ENCODE peak calls at places on chromosomes 4 and X, in eight cellular contexts. Y is transverse colon, C is Peyer's patch, A is vagina, S is IMR-90, V is GM12892, O is lower leg skin, T is body of pancreas. R is an unnamed sample.

GRCh38 chr4:88743696-88744095 is 46.1 kb upstream of the NAP1L5 start:
- DNase-seq in Y (no peak), C (no peak), A (no peak), S (peak; percentile 94), V (no peak), O (no peak), T (no peak), R (no peak)

GRCh38 chr4:39043697-39044363 is 11.6 kb upstream of the TMEM156 start:
- DNase-seq in Y (no peak), C (no peak), A (no peak), S (peak; percentile 52), V (no peak), O (no peak), T (no peak), R (peak; percentile 39)

GRCh38 chrX:13808293-13808692 is 8.6 kb downstream of the GPM6B start:
- DNase-seq in Y (no peak), C (no peak), A (no peak), S (no peak), V (no peak), O (no peak), T (no peak), R (no peak)

GRCh38 chrX:11970935-11971334 is 167.3 kb upstream of the FRMPD4 start:
- DNase-seq in Y (no peak), C (no peak), A (no peak), S (peak; percentile 17), V (no peak), O (no peak), T (no peak), R (no peak)

GRCh38 chr4:108536577-108536976 is 83.8 kb upstream of the RPL34 start:
- DNase-seq in Y (no peak), C (no peak), A (no peak), S (no peak), V (no peak), O (no peak), T (no peak), R (no peak)

GRCh38 chr4:26583538-26583864 is 383 bp upstream of the TBC1D19 start:
- DNase-seq in Y (no peak), C (no peak), A (no peak), S (no peak), V (peak; percentile 3), O (no peak), T (no peak), R (no peak)

GRCh38 chr4:149047368-149047767 is 605.2 kb upstream of the NR3C2 start:
- DNase-seq in Y (no peak), C (no peak), A (no peak), S (peak; percentile 47), V (no peak), O (no peak), T (no peak), R (no peak)

GRCh38 chr4:33780952-33781655 is 2463.2 kb downstream of the ARAP2 start:
- DNase-seq in Y (no peak), C (no peak), A (no peak), S (peak; percentile 49), V (no peak), O (no peak), T (no peak), R (no peak)

GRCh38 chrX:74270393-74270792 is 33.6 kb upstream of the ZCCHC13 start:
- DNase-seq in Y (no peak), C (no peak), A (no peak), S (no peak), V (no peak), O (no peak), T (no peak), R (no peak)

DNA sequence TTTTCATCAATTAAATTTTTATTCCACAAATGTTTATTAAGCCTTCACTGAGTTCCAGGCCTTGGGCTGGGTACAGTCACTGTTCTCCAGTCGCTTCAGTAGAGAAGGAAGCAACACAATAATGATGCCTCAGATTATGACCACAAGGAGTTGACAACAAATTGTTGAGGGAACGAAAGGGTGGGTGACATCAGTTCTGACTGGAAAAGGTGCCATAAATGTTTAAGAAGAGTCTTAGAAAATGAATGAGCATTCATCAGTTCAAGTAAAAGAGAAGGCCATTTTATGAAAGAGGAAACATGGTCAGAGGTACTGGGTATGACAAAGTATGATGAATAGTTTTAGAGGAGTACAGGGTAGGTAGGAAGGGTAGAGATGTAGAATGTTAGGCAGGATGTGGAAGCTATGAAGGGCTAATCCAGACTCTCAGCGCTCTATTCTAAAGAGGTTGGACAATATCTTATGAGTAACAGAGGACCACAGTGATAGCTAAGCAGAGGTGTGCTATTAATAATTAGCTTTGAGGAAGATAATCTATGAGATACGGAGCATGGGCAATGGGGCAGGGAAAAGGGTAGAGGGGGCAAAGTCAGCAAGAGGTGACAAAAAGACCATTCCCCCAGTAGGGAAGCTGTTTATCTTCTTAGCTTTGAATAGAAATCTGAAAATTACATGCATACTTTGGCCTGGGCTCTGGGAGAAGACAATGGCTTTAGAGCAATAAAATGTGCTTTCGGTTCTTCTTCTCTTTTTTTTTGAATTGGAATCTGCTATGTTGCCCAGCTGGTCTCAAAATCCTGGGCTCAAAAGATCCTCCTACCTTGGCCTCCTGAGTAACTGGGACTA is 20.4 kb downstream of the AFP start:
- DNase-seq in Y (no peak), C (no peak), A (no peak), S (no peak), V (no peak), O (no peak), T (no peak), R (no peak)
- TF ChIP-seq POLR2A in Y (no peak), C (no peak), A (no peak), S (no peak), V (no peak), O (no peak), T (no peak), R (no peak)

GRCh38 chrX:41946230-41946629 is 22.9 kb upstream of the CASK start:
- DNase-seq in Y (peak; percentile 56), C (peak; percentile 49), A (no peak), S (no peak), V (no peak), O (no peak), T (no peak), R (no peak)
- TF ChIP-seq POLR2A in Y (peak; percentile 28), C (no peak), A (no peak), S (no peak), V (no peak), O (no peak), T (no peak), R (no peak)

GRCh38 chrX:134985479-134985878 is 5.3 kb upstream of the SMIM10 start:
- DNase-seq in Y (no peak), C (no peak), A (no peak), S (no peak), V (no peak), O (no peak), T (no peak), R (no peak)

GRCh38 chrX:134990475-134991473 is at the start of gene SMIM10:
- DNase-seq in Y (peak; percentile 61), C (peak; percentile 69), A (no peak), S (peak; percentile 79), V (peak; percentile 19), O (peak; percentile 48), T (peak; percentile 62), R (peak; percentile 82)
- TF ChIP-seq POLR2A in Y (no peak), C (no peak), A (no peak), S (no peak), V (no peak), O (no peak), T (no peak), R (peak; percentile 67)

DNA sequence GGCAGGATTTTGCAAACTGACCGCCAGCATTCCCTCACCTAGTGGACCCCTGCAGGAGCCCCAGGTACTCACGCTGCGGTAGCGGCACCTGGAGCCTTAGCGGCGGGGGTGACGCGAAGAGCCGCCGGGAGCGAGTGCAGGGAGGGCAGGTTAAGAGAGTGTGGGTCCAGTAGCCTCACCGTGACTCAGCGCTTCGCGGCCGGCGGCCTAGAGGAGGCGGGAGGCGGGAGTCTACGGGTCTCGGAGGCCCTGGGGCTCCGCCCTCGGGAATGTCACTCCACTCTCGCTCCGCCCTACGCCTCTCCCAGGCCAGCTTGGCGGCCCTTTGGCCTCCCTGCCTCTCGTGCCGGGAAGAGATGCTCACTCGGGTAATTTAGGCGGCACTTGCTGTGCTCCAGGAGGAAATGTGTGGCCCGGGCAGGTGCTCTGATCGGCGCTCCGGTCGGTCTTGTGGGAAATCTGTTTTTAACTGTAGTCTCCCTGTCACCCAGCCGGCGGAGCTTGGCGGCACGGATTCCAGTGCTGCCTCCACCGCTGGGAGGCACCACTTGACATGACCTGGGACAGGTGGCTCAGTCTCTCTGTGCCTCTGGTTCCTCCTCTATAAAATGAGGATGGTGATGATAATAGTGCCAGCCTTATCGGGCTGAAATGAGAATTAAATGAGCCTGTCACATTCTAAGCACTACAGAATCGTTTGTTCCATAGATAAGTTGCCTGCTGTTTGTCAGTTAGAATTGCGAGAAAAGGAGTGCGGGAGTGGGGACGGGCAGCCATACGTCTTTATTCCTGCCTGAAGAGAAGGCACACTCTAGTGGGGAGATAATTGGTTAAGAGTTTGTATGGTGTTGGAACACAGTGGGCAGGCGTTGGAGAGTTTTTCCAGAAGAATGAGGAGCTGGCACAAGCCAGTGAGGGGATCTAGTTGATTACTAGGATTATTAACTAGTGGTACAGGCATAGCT is at the start of gene PIR:
- DNase-seq in Y (peak; percentile 91), C (peak; percentile 91), A (no peak), S (peak; percentile 80), V (peak; percentile 50), O (peak; percentile 72), T (peak; percentile 94), R (peak; percentile 87)
- TF ChIP-seq POLR2A in Y (peak; percentile 15), C (no peak), A (no peak), S (no peak), V (no peak), O (no peak), T (peak; percentile 17), R (peak; percentile 67)

R was measured in erythroblast.